ENCODE peak calls at places on chromosomes 1 and 21, in six cellular contexts. N, J, F, I, X and T are unnamed samples.

GRCh38 chr1:28087614-28088167 is 719 bp downstream of the EYA3 start:
- DNase-seq in N (no peak), J (no peak), F (no peak), I (no peak), X (no peak), T (peak)

GRCh38 chr1:12402159-12402673 is 172.4 kb downstream of the VPS13D start:
- DNase-seq in N (no peak), J (no peak), F (no peak), I (no peak), X (no peak), T (no peak)

GRCh38 chr1:189429610-189430009 is 1048.1 kb downstream of the BRINP3 start:
- DNase-seq in N (peak), J (no peak), F (no peak), I (no peak), X (no peak), T (no peak)

GRCh38 chr1:51729824-51730284 is 113.0 kb downstream of the OSBPL9 start:
- DNase-seq in N (no peak), J (no peak), F (no peak), I (no peak), X (no peak), T (no peak)

GRCh38 chr1:151837197-151837596 is 2.4 kb downstream of the C2CD4D start:
- DNase-seq in N (no peak), J (no peak), F (peak), I (peak), X (no peak), T (no peak)

GRCh38 chr1:150386546-150387080 is 22.7 kb downstream of the RPRD2 start:
- DNase-seq in N (no peak), J (no peak), F (no peak), I (no peak), X (no peak), T (no peak)

GRCh38 chr1:234908571-234908970 is 220.1 kb downstream of the TOMM20 start:
- DNase-seq in N (no peak), J (no peak), F (no peak), I (no peak), X (no peak), T (no peak)

GRCh38 chr1:182565537-182565936 is 23.5 kb downstream of the RNASEL start:
- DNase-seq in N (no peak), J (no peak), F (no peak), I (no peak), X (no peak), T (no peak)

GRCh38 chr1:29719253-29719652 is 482.9 kb downstream of the PTPRU start:
- DNase-seq in N (no peak), J (no peak), F (no peak), I (no peak), X (no peak), T (no peak)

GRCh38 chr1:18630511-18631495 is at the start of gene PAX7:
- DNase-seq in N (no peak), J (no peak), F (no peak), I (no peak), X (no peak), T (no peak)

GRCh38 chr1:203934651-203935050 is 73.3 kb downstream of the SNRPE start:
- DNase-seq in N (no peak), J (no peak), F (no peak), I (no peak), X (no peak), T (no peak)

GRCh38 chr21:29849735-29850176 is 90.0 kb downstream of the GRIK1 start:
- DNase-seq in N (no peak), J (peak), F (no peak), I (no peak), X (peak), T (peak)

GRCh38 chr1:239189998-239190512 is 196.3 kb upstream of the CHRM3 start:
- DNase-seq in N (no peak), J (no peak), F (no peak), I (no peak), X (no peak), T (no peak)

GRCh38 chr1:109249654-109250401 is 489 bp downstream of the CELSR2 start:
- DNase-seq in N (no peak), J (peak), F (peak), I (peak), X (no peak), T (no peak)

GRCh38 chr1:109247401-109248365 is 1.7 kb upstream of the CELSR2 start:
- DNase-seq in N (no peak), J (no peak), F (no peak), I (no peak), X (no peak), T (no peak)

GRCh38 chr1:109248444-109248796 is 919 bp upstream of the CELSR2 start:
- DNase-seq in N (no peak), J (no peak), F (no peak), I (peak), X (no peak), T (no peak)

GRCh38 chr1:109250454-109251276 is 1.3 kb downstream of the CELSR2 start:
- DNase-seq in N (no peak), J (no peak), F (peak), I (peak), X (no peak), T (no peak)

DNA sequence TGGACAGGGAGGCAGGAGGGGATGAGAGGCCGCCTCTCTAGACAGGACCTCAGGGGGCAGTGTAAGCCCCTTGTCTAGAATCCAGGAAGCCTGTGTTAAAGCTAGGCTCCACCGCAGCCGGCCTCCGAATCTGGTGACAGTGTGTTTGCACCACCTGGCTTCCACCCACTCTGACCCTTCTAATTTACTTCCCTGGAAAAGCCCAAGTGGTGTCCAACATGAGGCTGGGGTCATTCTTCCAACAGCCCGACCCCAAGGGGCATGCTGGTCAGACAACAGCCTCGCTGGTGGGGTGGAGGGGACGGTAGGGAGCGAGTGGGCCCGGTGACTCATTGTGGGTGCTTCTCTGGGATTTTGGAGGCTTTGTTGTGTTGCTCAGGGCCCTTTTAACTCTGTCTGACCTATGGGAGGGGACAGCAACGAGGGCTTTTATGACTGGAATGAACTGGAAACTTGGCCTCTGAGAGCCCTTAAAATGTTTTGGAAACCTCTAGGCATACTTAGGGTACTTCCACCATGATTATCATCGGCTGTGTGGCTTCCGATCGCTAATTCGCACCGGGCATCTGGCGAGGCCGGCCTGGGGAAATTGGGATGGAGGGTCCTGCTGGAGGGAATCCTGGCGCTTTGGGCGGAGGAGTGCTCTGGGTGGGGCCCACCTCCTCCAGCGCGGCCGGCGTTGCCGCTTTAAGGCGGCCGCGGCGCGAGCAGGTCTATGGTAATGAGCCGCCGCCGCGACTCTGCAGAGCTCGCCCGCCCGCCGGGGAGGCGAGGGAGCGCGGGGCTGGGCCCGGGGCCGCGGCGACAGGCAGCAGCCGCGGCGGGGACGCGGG is at the start of gene CELSR2:
- DNase-seq in N (peak), J (peak), F (peak), I (peak), X (peak), T (peak)
- TF ChIP-seq CTCF in N (no peak), J (no peak), F (no peak), I (no peak), X (no peak), T (peak)

GRCh38 chr1:156419863-156420208 is 50.8 kb downstream of the RHBG start:
- DNase-seq in N (no peak), J (no peak), F (no peak), I (no peak), X (no peak), T (peak)
- H3K4me3 ChIP-seq in N (peak), J (no peak), F (peak), I (no peak), X (peak), T (no peak)

GRCh38 chr1:48228156-48228555 is 5.6 kb downstream of the SLC5A9 start:
- DNase-seq in N (no peak), J (no peak), F (no peak), I (no peak), X (no peak), T (peak)
- TF ChIP-seq CTCF in N (peak), J (no peak), F (no peak), I (no peak), X (no peak), T (peak)

DNA sequence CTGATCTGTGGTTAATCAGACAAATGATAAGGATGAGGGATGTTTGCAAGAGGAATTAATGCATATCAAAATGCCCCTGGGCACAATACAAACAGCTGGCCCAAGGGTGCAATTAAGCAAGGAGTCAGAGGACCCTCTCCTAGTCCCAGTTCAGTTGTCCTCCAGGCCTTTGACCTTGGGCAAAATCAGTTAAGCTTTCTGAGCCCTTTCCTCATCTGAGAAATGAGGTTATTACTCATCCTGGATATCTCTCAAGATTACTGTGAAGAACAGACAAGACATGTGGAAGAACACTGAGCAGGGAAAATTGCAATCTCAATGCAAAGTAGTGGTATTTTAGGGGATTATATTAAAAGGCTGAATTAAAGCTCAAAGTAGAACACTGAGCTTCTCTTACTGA is 18.3 kb downstream of the KIAA0040 start:
- DNase-seq in N (no peak), J (no peak), F (no peak), I (no peak), X (no peak), T (peak)
- H3K4me3 ChIP-seq in N (no peak), J (no peak), F (no peak), I (no peak), X (no peak), T (no peak)

GRCh38 chr1:26529655-26530539 is at the start of gene RPS6KA1:
- DNase-seq in N (no peak), J (peak), F (peak), I (peak), X (peak), T (peak)
- TF ChIP-seq CTCF in N (no peak), J (no peak), F (no peak), I (no peak), X (no peak), T (no peak)

GRCh38 chr1:222247081-222247480 is 300.8 kb downstream of the HHIPL2 start:
- DNase-seq in N (no peak), J (no peak), F (no peak), I (no peak), X (no peak), T (no peak)
- H3K4me3 ChIP-seq in N (no peak), J (no peak), F (no peak), I (no peak), X (no peak), T (no peak)

GRCh38 chr1:50436489-50436888 is 13.2 kb upstream of the DMRTA2 start:
- DNase-seq in N (no peak), J (no peak), F (no peak), I (no peak), X (no peak), T (no peak)

GRCh38 chr1:50441183-50441582 is 17.9 kb upstream of the DMRTA2 start:
- DNase-seq in N (no peak), J (no peak), F (no peak), I (no peak), X (no peak), T (no peak)

DNA sequence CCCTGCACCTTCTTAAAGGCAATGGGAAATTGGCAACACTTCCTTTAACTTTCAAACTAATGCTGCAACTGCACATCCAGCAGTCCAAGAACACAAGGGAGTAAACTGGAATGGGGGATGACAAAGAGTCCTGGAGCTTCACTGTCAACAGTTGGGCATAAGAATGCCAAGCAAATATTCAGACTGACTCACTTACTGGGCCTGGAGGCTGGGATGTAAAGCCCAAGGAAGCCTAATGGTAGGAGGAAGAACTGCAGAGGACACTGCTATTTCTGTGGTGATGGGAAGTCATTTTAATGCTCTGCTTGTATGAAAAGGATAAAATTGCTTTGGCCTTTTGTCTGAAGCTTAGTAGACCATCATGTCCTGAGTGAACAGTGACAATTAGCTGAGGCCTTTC is 15.7 kb upstream of the DMRTA2 start:
- DNase-seq in N (no peak), J (no peak), F (no peak), I (no peak), X (no peak), T (no peak)
- TF ChIP-seq CTCF in N (peak), J (no peak), F (no peak), I (no peak), X (no peak), T (no peak)

GRCh38 chr1:201499795-201500669 is 6.9 kb downstream of the CSRP1 start:
- DNase-seq in N (no peak), J (no peak), F (no peak), I (no peak), X (peak), T (no peak)

GRCh38 chr1:201500670-201501120 is 6.2 kb downstream of the CSRP1 start:
- DNase-seq in N (no peak), J (no peak), F (no peak), I (no peak), X (no peak), T (no peak)

GRCh38 chr1:201502511-201502857 is 4.4 kb downstream of the CSRP1 start:
- DNase-seq in N (no peak), J (no peak), F (no peak), I (no peak), X (no peak), T (no peak)

GRCh38 chr1:201501812-201502510 is 5.0 kb downstream of the CSRP1 start:
- DNase-seq in N (no peak), J (peak), F (no peak), I (no peak), X (no peak), T (peak)

GRCh38 chr1:201501144-201501543 is 5.8 kb downstream of the CSRP1 start:
- DNase-seq in N (no peak), J (no peak), F (no peak), I (no peak), X (no peak), T (no peak)
- H3K4me3 ChIP-seq in N (no peak), J (no peak), F (no peak), I (no peak), X (no peak), T (no peak)

DNA sequence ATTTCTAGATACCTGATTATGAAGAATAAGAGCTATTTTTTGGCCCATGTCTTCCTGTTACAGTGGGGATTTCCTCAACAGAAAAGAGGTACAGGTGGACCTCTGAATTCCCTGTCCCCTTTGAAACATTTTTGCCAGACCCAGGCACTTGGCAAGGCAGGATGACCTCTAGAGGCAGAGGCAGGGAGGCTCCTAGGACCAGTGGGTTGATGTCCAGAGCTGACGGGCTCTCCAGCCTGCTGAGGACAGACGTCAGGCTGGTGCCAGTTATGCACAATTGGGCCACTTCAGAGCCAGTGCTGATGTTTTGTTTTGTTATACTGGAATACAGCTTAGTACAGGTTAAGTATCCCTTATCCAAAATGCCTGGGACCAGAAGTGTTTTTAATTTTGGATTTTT is 18.5 kb upstream of the A3GALT2 start:
- DNase-seq in N (no peak), J (no peak), F (peak), I (no peak), X (no peak), T (peak)
- TF ChIP-seq CTCF in N (no peak), J (no peak), F (peak), I (no peak), X (peak), T (peak)